ENCODE peak calls at places on chromosomes 5 and 9, in ten cellular contexts. U is OCI-LY7, O is psoas muscle, B is breast epithelium, E is ovary, F is heart left ventricle, Z is PC-9, J is left lung, Y is tibial nerve, K is sigmoid colon. D is an unnamed sample.

GRCh38 chr9:3824062-3824461 is 298.3 kb upstream of the RFX3 start:
- DNase-seq in U (no peak), O (no peak), B (no peak), E (no peak), F (no peak), Z (no peak), J (no peak), Y (no peak), K (no peak), D (no peak)

GRCh38 chr5:59522201-59522831 is 371.2 kb downstream of the PDE4D start:
- DNase-seq in U (no peak), O (no peak), B (no peak), E (no peak), F (no peak), Z (peak), J (no peak), Y (no peak), K (no peak), D (no peak)

GRCh38 chr5:96968074-96968473 is 32.2 kb downstream of the LNPEP start:
- DNase-seq in U (no peak), O (no peak), B (no peak), E (no peak), F (no peak), Z (no peak), J (no peak), Y (no peak), K (no peak), D (no peak)

GRCh38 chr9:111599092-111599947 is at the start of gene PTGR1:
- DNase-seq in U (no peak), O (peak), B (peak), E (peak), F (peak), Z (peak), J (peak), Y (peak), K (peak), D (peak)

GRCh38 chr5:56350595-56351170 is 117.6 kb upstream of the ANKRD55 start:
- DNase-seq in U (no peak), O (peak), B (peak), E (peak), F (peak), Z (peak), J (no peak), Y (no peak), K (peak), D (no peak)

GRCh38 chr9:136711751-136712689 is at the start of gene DIPK1B:
- DNase-seq in U (peak), O (no peak), B (no peak), E (no peak), F (no peak), Z (no peak), J (peak), Y (no peak), K (no peak), D (no peak)

GRCh38 chr5:66739923-66740322 is 143.7 kb downstream of the MAST4 start:
- DNase-seq in U (no peak), O (no peak), B (no peak), E (no peak), F (no peak), Z (no peak), J (no peak), Y (no peak), K (no peak), D (no peak)

GRCh38 chr5:99320461-99320860 is 391.7 kb upstream of the CHD1 start:
- DNase-seq in U (no peak), O (no peak), B (no peak), E (no peak), F (no peak), Z (no peak), J (no peak), Y (no peak), K (no peak), D (no peak)

GRCh38 chr5:36147681-36148080 is 4.0 kb downstream of the LMBRD2 start:
- DNase-seq in U (no peak), O (no peak), B (no peak), E (no peak), F (no peak), Z (no peak), J (no peak), Y (no peak), K (no peak), D (no peak)

GRCh38 chr9:81686614-81687520 is 2.5 kb downstream of the TLE1 start:
- DNase-seq in U (no peak), O (peak), B (peak), E (peak), F (peak), Z (peak), J (peak), Y (peak), K (peak), D (peak)

GRCh38 chr5:56681346-56681745 is 134.0 kb upstream of the MAP3K1 start:
- DNase-seq in U (no peak), O (no peak), B (no peak), E (no peak), F (no peak), Z (no peak), J (no peak), Y (no peak), K (no peak), D (no peak)

GRCh38 chr9:130382636-130383349 is 62.0 kb upstream of the ASS1 start:
- DNase-seq in U (no peak), O (no peak), B (no peak), E (no peak), F (no peak), Z (no peak), J (no peak), Y (no peak), K (no peak), D (no peak)

GRCh38 chr5:97986069-97986468 is 787.4 kb upstream of the RGMB start:
- DNase-seq in U (no peak), O (no peak), B (no peak), E (no peak), F (no peak), Z (no peak), J (no peak), Y (no peak), K (no peak), D (no peak)
- TF ChIP-seq CTCF in U (no peak), O (no peak), B (no peak), E (no peak), F (no peak), Z (no peak), J (no peak), Y (no peak), K (no peak), D (no peak)

GRCh38 chr9:129027685-129028191 is 393 bp downstream of the SH3GLB2 start:
- DNase-seq in U (peak), O (no peak), B (no peak), E (peak), F (no peak), Z (peak), J (no peak), Y (no peak), K (peak), D (no peak)

GRCh38 chr9:129027224-129027684 is 877 bp downstream of the SH3GLB2 start:
- DNase-seq in U (peak), O (no peak), B (no peak), E (no peak), F (no peak), Z (no peak), J (no peak), Y (no peak), K (no peak), D (no peak)

GRCh38 chr9:129026442-129027223 is 1.5 kb downstream of the SH3GLB2 start:
- DNase-seq in U (peak), O (no peak), B (peak), E (no peak), F (no peak), Z (peak), J (no peak), Y (no peak), K (no peak), D (no peak)

GRCh38 chr9:129030191-129030590 is 2.1 kb upstream of the SH3GLB2 start:
- DNase-seq in U (no peak), O (no peak), B (no peak), E (no peak), F (no peak), Z (no peak), J (no peak), Y (no peak), K (no peak), D (no peak)

GRCh38 chr9:129028192-129028966 is at the start of gene SH3GLB2:
- DNase-seq in U (peak), O (peak), B (peak), E (peak), F (peak), Z (peak), J (peak), Y (peak), K (peak), D (peak)
- TF ChIP-seq CTCF in U (peak), O (peak), B (peak), E (peak), F (peak), Z (peak), J (peak), Y (peak), K (peak), D (no peak)

GRCh38 chr5:672329-673139 is 20.6 kb downstream of the TPPP start:
- DNase-seq in U (peak), O (peak), B (peak), E (peak), F (peak), Z (peak), J (peak), Y (peak), K (peak), D (peak)

GRCh38 chr5:673140-673836 is 19.9 kb downstream of the TPPP start:
- DNase-seq in U (no peak), O (no peak), B (peak), E (no peak), F (no peak), Z (no peak), J (peak), Y (no peak), K (peak), D (no peak)

GRCh38 chr5:670396-671270 is 22.5 kb downstream of the TPPP start:
- DNase-seq in U (no peak), O (no peak), B (peak), E (no peak), F (no peak), Z (no peak), J (peak), Y (no peak), K (no peak), D (no peak)

GRCh38 chr5:669842-670395 is 23.2 kb downstream of the TPPP start:
- DNase-seq in U (no peak), O (no peak), B (peak), E (no peak), F (no peak), Z (no peak), J (peak), Y (no peak), K (no peak), D (no peak)

GRCh38 chr5:671459-672328 is 21.5 kb downstream of the TPPP start:
- DNase-seq in U (peak), O (peak), B (peak), E (peak), F (peak), Z (peak), J (peak), Y (peak), K (peak), D (no peak)
- TF ChIP-seq CTCF in U (peak), O (peak), B (peak), E (peak), F (peak), Z (peak), J (peak), Y (peak), K (peak), D (no peak)

GRCh38 chr9:120915854-120916495 is 10.6 kb downstream of the TRAF1 start:
- DNase-seq in U (peak), O (no peak), B (no peak), E (no peak), F (no peak), Z (no peak), J (no peak), Y (no peak), K (no peak), D (no peak)

GRCh38 chr9:120917989-120918630 is 8.5 kb downstream of the TRAF1 start:
- DNase-seq in U (no peak), O (no peak), B (no peak), E (no peak), F (no peak), Z (no peak), J (no peak), Y (no peak), K (no peak), D (no peak)

GRCh38 chr9:120917285-120917684 is 9.3 kb downstream of the TRAF1 start:
- DNase-seq in U (no peak), O (no peak), B (no peak), E (no peak), F (no peak), Z (no peak), J (no peak), Y (no peak), K (no peak), D (no peak)

GRCh38 chr9:120914953-120915352 is 11.6 kb downstream of the TRAF1 start:
- DNase-seq in U (no peak), O (no peak), B (no peak), E (no peak), F (no peak), Z (no peak), J (no peak), Y (no peak), K (no peak), D (no peak)

GRCh38 chr9:120916573-120916972 is 10.0 kb downstream of the TRAF1 start:
- DNase-seq in U (no peak), O (peak), B (no peak), E (peak), F (no peak), Z (no peak), J (no peak), Y (peak), K (peak), D (no peak)
- TF ChIP-seq CTCF in U (no peak), O (no peak), B (no peak), E (peak), F (no peak), Z (no peak), J (no peak), Y (peak), K (no peak), D (no peak)

GRCh38 chr9:97722331-97722730 is 25.2 kb upstream of the XPA start:
- DNase-seq in U (no peak), O (no peak), B (no peak), E (no peak), F (no peak), Z (no peak), J (no peak), Y (no peak), K (no peak), D (no peak)
- TF ChIP-seq CTCF in U (no peak), O (no peak), B (no peak), E (no peak), F (no peak), Z (no peak), J (no peak), Y (no peak), K (no peak), D (no peak)

DNA sequence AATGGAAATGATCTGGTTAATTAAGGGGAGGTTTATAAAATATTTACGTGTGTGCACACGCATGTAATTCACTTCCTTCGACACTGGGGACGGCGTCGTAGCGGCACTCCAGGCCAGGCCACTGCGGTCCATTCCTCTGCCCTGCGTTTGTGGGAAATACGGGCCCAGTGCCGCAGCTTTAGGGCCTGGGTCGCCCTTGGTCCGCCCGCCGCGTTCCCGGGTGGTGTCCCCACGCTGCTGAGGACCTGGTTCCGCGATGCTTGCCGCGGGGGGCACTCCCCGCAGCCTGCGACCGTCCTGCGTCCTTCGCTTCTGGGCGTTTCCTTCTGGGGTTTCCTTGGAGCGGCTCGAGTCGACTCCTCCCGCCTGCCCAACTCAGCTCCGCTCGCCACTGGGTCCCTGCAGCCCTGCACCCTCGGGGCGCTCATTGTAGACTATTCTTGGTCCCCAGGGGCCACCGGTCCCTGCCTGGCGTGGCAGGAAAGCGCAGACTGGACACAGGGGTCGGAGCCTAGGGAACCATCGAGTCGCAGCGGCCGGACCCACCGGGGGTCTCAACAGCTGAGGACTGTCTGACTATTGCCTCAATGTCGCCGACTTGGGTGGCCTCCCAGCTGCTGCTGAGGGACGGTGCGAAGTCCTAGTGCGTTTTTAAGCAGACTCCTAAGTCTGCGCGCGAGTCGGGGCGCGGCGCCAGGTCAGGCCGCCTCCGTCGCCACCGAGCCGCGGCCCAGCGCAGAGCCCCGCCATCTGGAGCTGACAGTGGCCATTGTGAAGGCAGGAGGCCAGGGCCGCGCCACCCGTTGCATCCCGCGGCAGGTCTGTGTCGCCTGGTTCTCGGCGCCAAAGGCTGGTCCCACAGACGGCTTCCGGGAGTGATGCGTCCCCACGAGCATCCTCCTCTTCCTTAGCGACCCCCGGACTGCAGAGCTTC is 4.4 kb upstream of the IRX1 start:
- DNase-seq in U (no peak), O (no peak), B (no peak), E (no peak), F (no peak), Z (no peak), J (peak), Y (no peak), K (no peak), D (no peak)
- TF ChIP-seq CTCF in U (no peak), O (no peak), B (no peak), E (no peak), F (no peak), Z (no peak), J (no peak), Y (peak), K (no peak), D (no peak)

DNA sequence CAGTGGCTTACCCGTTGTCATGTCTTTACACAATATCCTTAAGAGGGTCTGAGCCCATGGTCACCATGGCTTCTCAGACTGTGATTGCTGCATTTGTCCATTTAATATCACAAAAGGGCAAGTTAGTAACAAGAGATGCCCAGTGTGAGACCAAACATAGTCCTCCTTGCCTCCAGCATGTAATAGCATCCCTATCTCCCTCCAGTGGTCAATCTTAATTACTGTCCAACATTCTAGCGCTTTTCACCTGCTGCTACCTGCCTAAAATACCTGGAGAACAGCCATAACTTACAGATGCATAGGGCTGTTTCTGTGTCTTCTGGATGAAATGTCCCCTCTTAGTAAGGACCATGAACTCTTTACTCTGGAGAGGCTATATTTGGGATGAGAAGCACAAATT is 267.2 kb upstream of the DAB2 start:
- DNase-seq in U (no peak), O (no peak), B (no peak), E (no peak), F (no peak), Z (no peak), J (no peak), Y (no peak), K (no peak), D (no peak)
- TF ChIP-seq CTCF in U (no peak), O (no peak), B (no peak), E (no peak), F (no peak), Z (peak), J (no peak), Y (no peak), K (no peak), D (no peak)

DNA sequence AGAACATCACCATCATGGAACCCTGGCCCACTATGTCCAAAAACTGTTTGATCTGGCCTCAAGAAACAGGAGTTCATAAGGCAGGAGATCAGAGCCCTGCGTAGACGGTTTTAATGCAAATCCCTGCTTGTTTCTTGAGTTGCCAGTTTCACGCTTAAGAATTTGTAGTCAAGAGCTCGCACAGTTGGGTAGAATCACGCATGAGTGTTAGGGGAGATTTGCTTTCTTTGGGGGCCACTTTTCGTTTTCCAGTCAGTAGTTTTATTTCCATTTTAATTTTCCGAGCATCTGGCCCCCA is 6.7 kb upstream of the C5orf58 start:
- DNase-seq in U (no peak), O (no peak), B (no peak), E (no peak), F (no peak), Z (no peak), J (no peak), Y (no peak), K (no peak), D (no peak)
- TF ChIP-seq CTCF in U (peak), O (no peak), B (no peak), E (no peak), F (no peak), Z (no peak), J (no peak), Y (no peak), K (no peak), D (no peak)

DNA sequence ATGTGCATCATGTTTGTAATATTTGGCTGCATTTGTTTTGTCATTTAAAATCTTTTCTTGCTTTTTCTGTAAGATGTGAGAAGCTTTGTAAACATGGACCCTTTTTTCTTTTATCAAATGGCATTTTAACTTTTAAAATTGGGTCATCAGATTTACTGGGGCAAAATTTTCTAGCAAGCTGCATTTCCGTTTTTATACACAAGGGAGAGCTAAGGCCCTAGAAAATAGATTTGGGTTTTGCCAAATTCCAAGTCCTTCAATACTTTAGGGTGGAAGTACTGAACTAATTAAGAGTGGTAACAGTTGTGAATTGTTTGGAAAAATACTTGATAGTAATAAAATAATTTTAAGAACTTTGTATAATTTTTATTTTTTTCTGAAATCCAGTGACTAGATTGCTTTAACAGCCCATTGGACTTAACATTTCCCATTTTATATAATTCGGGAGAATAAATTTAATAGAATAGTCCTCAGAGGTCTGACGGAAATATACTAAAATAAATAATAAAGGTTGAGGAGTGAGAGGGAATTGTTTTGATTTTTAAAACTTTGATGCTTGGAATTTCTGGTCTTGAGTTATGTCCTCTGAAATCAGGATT is 117.4 kb downstream of the SMARCA2 start:
- DNase-seq in U (peak), O (no peak), B (no peak), E (no peak), F (no peak), Z (no peak), J (no peak), Y (no peak), K (no peak), D (no peak)
- TF ChIP-seq CTCF in U (peak), O (peak), B (peak), E (peak), F (peak), Z (peak), J (peak), Y (peak), K (peak), D (no peak)

GRCh38 chr5:72171667-72172066 is 64.4 kb downstream of the MAP1B start:
- DNase-seq in U (no peak), O (no peak), B (no peak), E (no peak), F (no peak), Z (no peak), J (no peak), Y (no peak), K (no peak), D (no peak)
- TF ChIP-seq CTCF in U (no peak), O (no peak), B (no peak), E (no peak), F (no peak), Z (no peak), J (no peak), Y (no peak), K (no peak), D (no peak)